ENCODE peak calls at places on chromosome 10, in nine cellular contexts. One of them, this sample, is unnamed.

GRCh38 chr10:79269969-79270368 is 77.3 kb upstream of the PPIF start:
- DNase-seq in upper lobe of left lung: no peak
- DNase-seq in neural crest cell: no peak
- DNase-seq in IMR-90: no peak
- DNase-seq in progenitor cell of endocrine pancreas: no peak
- DNase-seq in choroid plexus epithelial cell: no peak
- DNase-seq in stomach: no peak
- DNase-seq in CD8-positive, alpha-beta T cell: no peak
- DNase-seq in neural progenitor cell: no peak
- DNase-seq in this sample: no peak

GRCh38 chr10:44662002-44662401 is 249.1 kb upstream of the TMEM72 start:
- DNase-seq in upper lobe of left lung: no peak
- DNase-seq in neural crest cell: no peak
- DNase-seq in IMR-90: peak; percentile 57
- DNase-seq in progenitor cell of endocrine pancreas: no peak
- DNase-seq in choroid plexus epithelial cell: peak; percentile 19
- DNase-seq in stomach: no peak
- DNase-seq in CD8-positive, alpha-beta T cell: no peak
- DNase-seq in neural progenitor cell: no peak
- DNase-seq in this sample: no peak

GRCh38 chr10:43857206-43857952 is 208.7 kb upstream of the ZNF32 start:
- DNase-seq in upper lobe of left lung: no peak
- DNase-seq in neural crest cell: no peak
- DNase-seq in IMR-90: peak; percentile 95
- DNase-seq in progenitor cell of endocrine pancreas: no peak
- DNase-seq in choroid plexus epithelial cell: peak; percentile 89
- DNase-seq in stomach: no peak
- DNase-seq in CD8-positive, alpha-beta T cell: no peak
- DNase-seq in neural progenitor cell: no peak
- DNase-seq in this sample: peak; percentile 60

GRCh38 chr10:110648743-110649651 is 4.9 kb downstream of the RBM20 start:
- DNase-seq in upper lobe of left lung: no peak
- DNase-seq in neural crest cell: no peak
- DNase-seq in IMR-90: peak; percentile 32
- DNase-seq in progenitor cell of endocrine pancreas: no peak
- DNase-seq in choroid plexus epithelial cell: peak; percentile 42
- DNase-seq in stomach: no peak
- DNase-seq in CD8-positive, alpha-beta T cell: no peak
- DNase-seq in neural progenitor cell: no peak
- DNase-seq in this sample: no peak

GRCh38 chr10:26621889-26622681 is 75.4 kb upstream of the PDSS1 start:
- DNase-seq in upper lobe of left lung: peak; percentile 90
- DNase-seq in neural crest cell: peak; percentile 6
- DNase-seq in IMR-90: peak; percentile 0
- DNase-seq in progenitor cell of endocrine pancreas: no peak
- DNase-seq in choroid plexus epithelial cell: peak; percentile 2
- DNase-seq in stomach: peak; percentile 85
- DNase-seq in CD8-positive, alpha-beta T cell: no peak
- DNase-seq in neural progenitor cell: peak; percentile 63
- DNase-seq in this sample: no peak

GRCh38 chr10:75910032-75910431 is 478.6 kb downstream of the LRMDA start:
- DNase-seq in upper lobe of left lung: no peak
- DNase-seq in neural crest cell: no peak
- DNase-seq in IMR-90: peak; percentile 24
- DNase-seq in progenitor cell of endocrine pancreas: no peak
- DNase-seq in choroid plexus epithelial cell: peak; percentile 65
- DNase-seq in stomach: no peak
- DNase-seq in CD8-positive, alpha-beta T cell: no peak
- DNase-seq in neural progenitor cell: no peak
- DNase-seq in this sample: no peak

GRCh38 chr10:76184647-76185046 is 753.2 kb downstream of the LRMDA start:
- DNase-seq in upper lobe of left lung: no peak
- DNase-seq in neural crest cell: no peak
- DNase-seq in IMR-90: no peak
- DNase-seq in progenitor cell of endocrine pancreas: no peak
- DNase-seq in choroid plexus epithelial cell: no peak
- DNase-seq in stomach: no peak
- DNase-seq in CD8-positive, alpha-beta T cell: no peak
- DNase-seq in neural progenitor cell: no peak
- DNase-seq in this sample: no peak

GRCh38 chr10:43606323-43607198 is at the start of gene ZNF485:
- DNase-seq in upper lobe of left lung: peak; percentile 67
- DNase-seq in neural crest cell: peak; percentile 71
- DNase-seq in IMR-90: peak; percentile 64
- DNase-seq in progenitor cell of endocrine pancreas: peak; percentile 60
- DNase-seq in choroid plexus epithelial cell: peak; percentile 69
- DNase-seq in stomach: peak; percentile 70
- DNase-seq in CD8-positive, alpha-beta T cell: peak; percentile 59
- DNase-seq in neural progenitor cell: peak; percentile 81
- DNase-seq in this sample: peak; percentile 78

GRCh38 chr10:71222541-71223364 is 10.4 kb downstream of the UNC5B start:
- DNase-seq in upper lobe of left lung: peak; percentile 17
- DNase-seq in neural crest cell: no peak
- DNase-seq in IMR-90: peak; percentile 79
- DNase-seq in progenitor cell of endocrine pancreas: no peak
- DNase-seq in choroid plexus epithelial cell: peak; percentile 13
- DNase-seq in stomach: peak; percentile 18
- DNase-seq in CD8-positive, alpha-beta T cell: no peak
- DNase-seq in neural progenitor cell: peak; percentile 76
- DNase-seq in this sample: no peak

GRCh38 chr10:775245-776075 is 86.0 kb upstream of the DIP2C start:
- DNase-seq in upper lobe of left lung: peak; percentile 17
- DNase-seq in neural crest cell: no peak
- DNase-seq in IMR-90: peak; percentile 25
- DNase-seq in progenitor cell of endocrine pancreas: no peak
- DNase-seq in choroid plexus epithelial cell: no peak
- DNase-seq in stomach: peak; percentile 23
- DNase-seq in CD8-positive, alpha-beta T cell: no peak
- DNase-seq in neural progenitor cell: no peak
- DNase-seq in this sample: no peak

GRCh38 chr10:80277016-80277415 is 12.4 kb downstream of the MAT1A start:
- DNase-seq in upper lobe of left lung: no peak
- DNase-seq in neural crest cell: no peak
- DNase-seq in IMR-90: no peak
- DNase-seq in progenitor cell of endocrine pancreas: no peak
- DNase-seq in choroid plexus epithelial cell: no peak
- DNase-seq in stomach: peak; percentile 5
- DNase-seq in CD8-positive, alpha-beta T cell: no peak
- DNase-seq in neural progenitor cell: no peak
- DNase-seq in this sample: no peak

GRCh38 chr10:129550658-129551057 is 83.6 kb downstream of the MGMT start:
- DNase-seq in upper lobe of left lung: no peak
- DNase-seq in neural crest cell: no peak
- DNase-seq in IMR-90: no peak
- DNase-seq in progenitor cell of endocrine pancreas: no peak
- DNase-seq in choroid plexus epithelial cell: no peak
- DNase-seq in stomach: no peak
- DNase-seq in CD8-positive, alpha-beta T cell: no peak
- DNase-seq in neural progenitor cell: no peak
- DNase-seq in this sample: no peak

GRCh38 chr10:3754727-3755439 is 30.1 kb downstream of the KLF6 start:
- DNase-seq in upper lobe of left lung: no peak
- DNase-seq in neural crest cell: no peak
- DNase-seq in IMR-90: peak; percentile 96
- DNase-seq in progenitor cell of endocrine pancreas: no peak
- DNase-seq in choroid plexus epithelial cell: peak; percentile 94
- DNase-seq in stomach: no peak
- DNase-seq in CD8-positive, alpha-beta T cell: no peak
- DNase-seq in neural progenitor cell: no peak
- DNase-seq in this sample: no peak

GRCh38 chr10:45040921-45041320 is 40.2 kb downstream of the ZNF22 start:
- DNase-seq in upper lobe of left lung: no peak
- DNase-seq in neural crest cell: no peak
- DNase-seq in IMR-90: peak; percentile 7
- DNase-seq in progenitor cell of endocrine pancreas: no peak
- DNase-seq in choroid plexus epithelial cell: peak; percentile 70
- DNase-seq in stomach: no peak
- DNase-seq in CD8-positive, alpha-beta T cell: no peak
- DNase-seq in neural progenitor cell: no peak
- DNase-seq in this sample: no peak

GRCh38 chr10:10092581-10092980 is 925.1 kb upstream of the CELF2 start:
- DNase-seq in upper lobe of left lung: no peak
- DNase-seq in neural crest cell: no peak
- DNase-seq in IMR-90: peak; percentile 21
- DNase-seq in progenitor cell of endocrine pancreas: no peak
- DNase-seq in choroid plexus epithelial cell: peak; percentile 66
- DNase-seq in stomach: no peak
- DNase-seq in CD8-positive, alpha-beta T cell: no peak
- DNase-seq in neural progenitor cell: peak; percentile 66
- DNase-seq in this sample: no peak

GRCh38 chr10:52783726-52784125 is 11.1 kb upstream of the MBL2 start:
- DNase-seq in upper lobe of left lung: no peak
- DNase-seq in neural crest cell: no peak
- DNase-seq in IMR-90: no peak
- DNase-seq in progenitor cell of endocrine pancreas: no peak
- DNase-seq in choroid plexus epithelial cell: no peak
- DNase-seq in stomach: no peak
- DNase-seq in CD8-positive, alpha-beta T cell: no peak
- DNase-seq in neural progenitor cell: no peak
- DNase-seq in this sample: no peak

DNA sequence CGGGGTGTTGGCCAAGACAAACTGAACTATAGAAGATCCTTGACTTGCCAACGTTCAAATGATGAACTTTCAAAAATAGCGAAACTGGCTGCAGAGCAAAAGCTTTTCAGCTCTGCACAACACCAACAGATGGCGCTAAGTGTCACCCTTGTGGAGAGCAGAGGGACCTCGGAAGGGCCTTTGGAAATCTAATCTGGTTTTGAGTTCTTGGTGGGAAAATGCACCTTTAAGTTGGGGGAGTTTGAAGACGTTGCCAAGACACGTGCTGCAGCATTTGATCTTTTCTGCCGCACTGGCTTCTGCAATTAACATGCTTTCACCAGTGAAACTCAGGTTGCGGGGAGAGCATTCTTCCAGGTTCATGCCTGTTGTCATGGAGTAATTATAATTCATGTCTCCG is 26.3 kb upstream of the WDR11 start:
- DNase-seq in upper lobe of left lung: peak; percentile 25
- DNase-seq in neural crest cell: peak; percentile 43
- DNase-seq in IMR-90: no peak
- DNase-seq in progenitor cell of endocrine pancreas: no peak
- DNase-seq in choroid plexus epithelial cell: peak; percentile 35
- DNase-seq in stomach: no peak
- DNase-seq in CD8-positive, alpha-beta T cell: no peak
- DNase-seq in neural progenitor cell: peak; percentile 81
- DNase-seq in this sample: no peak
- TF ChIP-seq CTCF in upper lobe of left lung: peak; percentile 21
- TF ChIP-seq CTCF in neural crest cell: peak; percentile 66
- TF ChIP-seq CTCF in IMR-90: peak; percentile 17
- TF ChIP-seq CTCF in progenitor cell of endocrine pancreas: peak; percentile 59
- TF ChIP-seq CTCF in choroid plexus epithelial cell: peak; percentile 61
- TF ChIP-seq CTCF in stomach: no peak
- TF ChIP-seq CTCF in CD8-positive, alpha-beta T cell: no peak
- TF ChIP-seq CTCF in neural progenitor cell: peak; percentile 80
- TF ChIP-seq CTCF in this sample: peak; percentile 74

GRCh38 chr10:61899663-61899996 is 1.9 kb upstream of the ARID5B start:
- DNase-seq in upper lobe of left lung: no peak
- DNase-seq in neural crest cell: no peak
- DNase-seq in IMR-90: no peak
- DNase-seq in progenitor cell of endocrine pancreas: no peak
- DNase-seq in choroid plexus epithelial cell: no peak
- DNase-seq in stomach: no peak
- DNase-seq in CD8-positive, alpha-beta T cell: no peak
- DNase-seq in neural progenitor cell: no peak
- DNase-seq in this sample: no peak

GRCh38 chr10:61896854-61897661 is 4.4 kb upstream of the ARID5B start:
- DNase-seq in upper lobe of left lung: peak; percentile 79
- DNase-seq in neural crest cell: peak; percentile 59
- DNase-seq in IMR-90: peak; percentile 27
- DNase-seq in progenitor cell of endocrine pancreas: peak; percentile 49
- DNase-seq in choroid plexus epithelial cell: peak; percentile 82
- DNase-seq in stomach: peak; percentile 49
- DNase-seq in CD8-positive, alpha-beta T cell: peak; percentile 44
- DNase-seq in neural progenitor cell: peak; percentile 80
- DNase-seq in this sample: no peak

GRCh38 chr10:61898435-61898778 is 3.1 kb upstream of the ARID5B start:
- DNase-seq in upper lobe of left lung: no peak
- DNase-seq in neural crest cell: no peak
- DNase-seq in IMR-90: no peak
- DNase-seq in progenitor cell of endocrine pancreas: no peak
- DNase-seq in choroid plexus epithelial cell: no peak
- DNase-seq in stomach: no peak
- DNase-seq in CD8-positive, alpha-beta T cell: no peak
- DNase-seq in neural progenitor cell: no peak
- DNase-seq in this sample: no peak

GRCh38 chr10:61899045-61899444 is 2.5 kb upstream of the ARID5B start:
- DNase-seq in upper lobe of left lung: no peak
- DNase-seq in neural crest cell: no peak
- DNase-seq in IMR-90: peak; percentile 85
- DNase-seq in progenitor cell of endocrine pancreas: no peak
- DNase-seq in choroid plexus epithelial cell: peak; percentile 72
- DNase-seq in stomach: no peak
- DNase-seq in CD8-positive, alpha-beta T cell: no peak
- DNase-seq in neural progenitor cell: no peak
- DNase-seq in this sample: no peak

GRCh38 chr10:61897671-61898434 is 3.6 kb upstream of the ARID5B start:
- DNase-seq in upper lobe of left lung: peak; percentile 77
- DNase-seq in neural crest cell: no peak
- DNase-seq in IMR-90: peak; percentile 38
- DNase-seq in progenitor cell of endocrine pancreas: no peak
- DNase-seq in choroid plexus epithelial cell: peak; percentile 75
- DNase-seq in stomach: peak; percentile 55
- DNase-seq in CD8-positive, alpha-beta T cell: no peak
- DNase-seq in neural progenitor cell: peak; percentile 62
- DNase-seq in this sample: no peak
- TF ChIP-seq CTCF in upper lobe of left lung: peak; percentile 14
- TF ChIP-seq CTCF in neural crest cell: peak; percentile 52
- TF ChIP-seq CTCF in IMR-90: peak; percentile 28
- TF ChIP-seq CTCF in progenitor cell of endocrine pancreas: peak; percentile 48
- TF ChIP-seq CTCF in choroid plexus epithelial cell: peak; percentile 65
- TF ChIP-seq CTCF in stomach: peak; percentile 33
- TF ChIP-seq CTCF in CD8-positive, alpha-beta T cell: no peak
- TF ChIP-seq CTCF in neural progenitor cell: peak; percentile 33
- TF ChIP-seq CTCF in this sample: peak; percentile 64

GRCh38 chr10:60234531-60234930 is 155.1 kb downstream of the ANK3 start:
- DNase-seq in upper lobe of left lung: no peak
- DNase-seq in neural crest cell: no peak
- DNase-seq in IMR-90: no peak
- DNase-seq in progenitor cell of endocrine pancreas: no peak
- DNase-seq in choroid plexus epithelial cell: no peak
- DNase-seq in stomach: no peak
- DNase-seq in CD8-positive, alpha-beta T cell: no peak
- DNase-seq in neural progenitor cell: no peak
- DNase-seq in this sample: no peak
- TF ChIP-seq CTCF in upper lobe of left lung: no peak
- TF ChIP-seq CTCF in neural crest cell: no peak
- TF ChIP-seq CTCF in IMR-90: no peak
- TF ChIP-seq CTCF in progenitor cell of endocrine pancreas: no peak
- TF ChIP-seq CTCF in choroid plexus epithelial cell: no peak
- TF ChIP-seq CTCF in stomach: no peak
- TF ChIP-seq CTCF in CD8-positive, alpha-beta T cell: no peak
- TF ChIP-seq CTCF in neural progenitor cell: no peak
- TF ChIP-seq CTCF in this sample: no peak

DNA sequence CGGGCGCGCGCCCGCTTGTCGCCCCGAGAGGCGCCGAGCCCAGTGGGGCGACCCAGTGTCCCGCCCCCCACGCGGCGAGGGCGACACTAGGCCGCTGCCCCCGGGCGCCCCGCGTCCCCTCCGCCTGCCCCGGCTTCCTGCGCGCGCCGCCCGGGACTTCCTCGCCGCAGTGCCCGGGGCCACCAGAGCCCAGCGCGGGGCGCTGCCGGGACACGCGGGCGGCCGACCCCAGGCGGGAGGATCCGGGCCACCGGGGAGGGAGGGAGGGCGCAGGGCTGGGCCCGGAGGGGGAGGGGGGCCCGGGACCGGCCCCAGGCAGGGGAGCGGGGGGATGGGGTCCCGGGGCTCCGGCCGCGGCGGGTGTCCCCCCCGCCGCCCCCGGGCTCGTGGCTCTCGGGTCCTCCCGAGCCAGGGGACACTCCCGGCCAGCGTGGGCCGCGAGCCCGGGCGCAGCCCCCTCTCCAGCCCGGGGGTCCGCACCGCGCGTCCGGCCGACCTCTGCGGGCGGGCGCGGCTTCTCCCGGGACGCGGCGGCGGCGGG is 435 bp upstream of the PWWP2B start:
- DNase-seq in upper lobe of left lung: peak; percentile 77
- DNase-seq in neural crest cell: peak; percentile 53
- DNase-seq in IMR-90: peak; percentile 31
- DNase-seq in progenitor cell of endocrine pancreas: peak; percentile 62
- DNase-seq in choroid plexus epithelial cell: peak; percentile 25
- DNase-seq in stomach: peak; percentile 75
- DNase-seq in CD8-positive, alpha-beta T cell: peak; percentile 63
- DNase-seq in neural progenitor cell: peak; percentile 86
- DNase-seq in this sample: no peak
- TF ChIP-seq CTCF in upper lobe of left lung: peak; percentile 61
- TF ChIP-seq CTCF in neural crest cell: peak; percentile 51
- TF ChIP-seq CTCF in IMR-90: peak; percentile 44
- TF ChIP-seq CTCF in progenitor cell of endocrine pancreas: peak; percentile 55
- TF ChIP-seq CTCF in choroid plexus epithelial cell: no peak
- TF ChIP-seq CTCF in stomach: peak; percentile 36
- TF ChIP-seq CTCF in CD8-positive, alpha-beta T cell: peak; percentile 17
- TF ChIP-seq CTCF in neural progenitor cell: peak; percentile 48
- TF ChIP-seq CTCF in this sample: peak; percentile 57

This sample was measured in type B pancreatic cell.